ENCODE peak calls at places on chromosomes 1 and 21, in six cellular contexts. One of them, this sample, is unnamed.

GRCh38 chr1:217889401-217889800 is 258.3 kb downstream of the SPATA17 start:
- DNase-seq in nephron progenitor cell: peak; percentile 68
- DNase-seq in GM12865: no peak
- DNase-seq in omental fat pad: no peak
- DNase-seq in pancreas: no peak
- DNase-seq in NCI-H510A: no peak
- DNase-seq in this sample: peak; percentile 13

GRCh38 chr1:229372251-229372650 is 29.4 kb upstream of the CCSAP start:
- DNase-seq in nephron progenitor cell: no peak
- DNase-seq in GM12865: no peak
- DNase-seq in omental fat pad: no peak
- DNase-seq in pancreas: no peak
- DNase-seq in NCI-H510A: no peak
- DNase-seq in this sample: no peak

GRCh38 chr1:164774413-164774812 is 215.4 kb downstream of the PBX1 start:
- DNase-seq in nephron progenitor cell: no peak
- DNase-seq in GM12865: no peak
- DNase-seq in omental fat pad: no peak
- DNase-seq in pancreas: no peak
- DNase-seq in NCI-H510A: no peak
- DNase-seq in this sample: peak; percentile 78

GRCh38 chr1:56061824-56062223 is 517.5 kb downstream of the PLPP3 start:
- DNase-seq in nephron progenitor cell: no peak
- DNase-seq in GM12865: peak; percentile 33
- DNase-seq in omental fat pad: no peak
- DNase-seq in pancreas: no peak
- DNase-seq in NCI-H510A: peak; percentile 21
- DNase-seq in this sample: peak; percentile 49

GRCh38 chr21:25639922-25640670 is 1.0 kb downstream of the JAM2 start:
- DNase-seq in nephron progenitor cell: peak; percentile 62
- DNase-seq in GM12865: peak; percentile 16
- DNase-seq in omental fat pad: peak; percentile 29
- DNase-seq in pancreas: no peak
- DNase-seq in NCI-H510A: no peak
- DNase-seq in this sample: no peak

GRCh38 chr1:24643362-24644346 is 552 bp downstream of the SRRM1 start:
- DNase-seq in nephron progenitor cell: peak; percentile 69
- DNase-seq in GM12865: peak; percentile 52
- DNase-seq in omental fat pad: no peak
- DNase-seq in pancreas: no peak
- DNase-seq in NCI-H510A: no peak
- DNase-seq in this sample: peak; percentile 67

GRCh38 chr1:199264283-199264682 is 625.4 kb downstream of the PTPRC start:
- DNase-seq in nephron progenitor cell: no peak
- DNase-seq in GM12865: no peak
- DNase-seq in omental fat pad: no peak
- DNase-seq in pancreas: no peak
- DNase-seq in NCI-H510A: no peak
- DNase-seq in this sample: no peak

GRCh38 chr1:81157686-81158085 is 643.0 kb upstream of the ADGRL2 start:
- DNase-seq in nephron progenitor cell: no peak
- DNase-seq in GM12865: no peak
- DNase-seq in omental fat pad: no peak
- DNase-seq in pancreas: no peak
- DNase-seq in NCI-H510A: no peak
- DNase-seq in this sample: no peak

GRCh38 chr1:223479261-223479660 is 86.0 kb downstream of the CCDC185 start:
- DNase-seq in nephron progenitor cell: no peak
- DNase-seq in GM12865: no peak
- DNase-seq in omental fat pad: no peak
- DNase-seq in pancreas: no peak
- DNase-seq in NCI-H510A: no peak
- DNase-seq in this sample: no peak

GRCh38 chr1:222105393-222105737 is 363.5 kb upstream of the DUSP10 start:
- DNase-seq in nephron progenitor cell: no peak
- DNase-seq in GM12865: no peak
- DNase-seq in omental fat pad: no peak
- DNase-seq in pancreas: peak; percentile 44
- DNase-seq in NCI-H510A: no peak
- DNase-seq in this sample: no peak

GRCh38 chr1:226424228-226425003 is 16.5 kb upstream of the PARP1 start:
- DNase-seq in nephron progenitor cell: no peak
- DNase-seq in GM12865: peak; percentile 45
- DNase-seq in omental fat pad: no peak
- DNase-seq in pancreas: no peak
- DNase-seq in NCI-H510A: peak; percentile 45
- DNase-seq in this sample: peak; percentile 63

GRCh38 chr1:58968360-58968952 is 184.6 kb upstream of the JUN start:
- DNase-seq in nephron progenitor cell: no peak
- DNase-seq in GM12865: peak; percentile 95
- DNase-seq in omental fat pad: no peak
- DNase-seq in pancreas: peak; percentile 82
- DNase-seq in NCI-H510A: no peak
- DNase-seq in this sample: peak; percentile 89

GRCh38 chr1:151970641-151971040 is 23.0 kb downstream of the S100A10 start:
- DNase-seq in nephron progenitor cell: no peak
- DNase-seq in GM12865: no peak
- DNase-seq in omental fat pad: no peak
- DNase-seq in pancreas: no peak
- DNase-seq in NCI-H510A: no peak
- DNase-seq in this sample: no peak

GRCh38 chr1:225684741-225685140 is 31.8 kb upstream of the ENAH start:
- DNase-seq in nephron progenitor cell: no peak
- DNase-seq in GM12865: no peak
- DNase-seq in omental fat pad: no peak
- DNase-seq in pancreas: no peak
- DNase-seq in NCI-H510A: no peak
- DNase-seq in this sample: no peak

GRCh38 chr21:46120301-46121285 is 22.7 kb downstream of the COL6A2 start:
- DNase-seq in nephron progenitor cell: no peak
- DNase-seq in GM12865: no peak
- DNase-seq in omental fat pad: peak; percentile 11
- DNase-seq in pancreas: no peak
- DNase-seq in NCI-H510A: no peak
- DNase-seq in this sample: no peak

GRCh38 chr1:212566522-212567479 is 41.8 kb upstream of the ATF3 start:
- DNase-seq in nephron progenitor cell: no peak
- DNase-seq in GM12865: peak; percentile 94
- DNase-seq in omental fat pad: no peak
- DNase-seq in pancreas: peak; percentile 54
- DNase-seq in NCI-H510A: peak; percentile 46
- DNase-seq in this sample: peak; percentile 78

GRCh38 chr21:14762734-14763694 is 216.9 kb upstream of the SAMSN1 start:
- DNase-seq in nephron progenitor cell: no peak
- DNase-seq in GM12865: peak; percentile 83
- DNase-seq in omental fat pad: no peak
- DNase-seq in pancreas: no peak
- DNase-seq in NCI-H510A: no peak
- DNase-seq in this sample: peak; percentile 94

GRCh38 chr1:246114369-246114768 is 392.7 kb downstream of the SMYD3 start:
- DNase-seq in nephron progenitor cell: no peak
- DNase-seq in GM12865: no peak
- DNase-seq in omental fat pad: no peak
- DNase-seq in pancreas: no peak
- DNase-seq in NCI-H510A: no peak
- DNase-seq in this sample: no peak

GRCh38 chr1:183804916-183805734 is at the start of gene RGL1:
- DNase-seq in nephron progenitor cell: peak; percentile 71
- DNase-seq in GM12865: peak; percentile 82
- DNase-seq in omental fat pad: no peak
- DNase-seq in pancreas: peak; percentile 50
- DNase-seq in NCI-H510A: peak; percentile 25
- DNase-seq in this sample: no peak

GRCh38 chr1:183593356-183593755 is 3.1 kb upstream of the NCF2 start:
- DNase-seq in nephron progenitor cell: no peak
- DNase-seq in GM12865: peak; percentile 79
- DNase-seq in omental fat pad: no peak
- DNase-seq in pancreas: no peak
- DNase-seq in NCI-H510A: no peak
- DNase-seq in this sample: peak; percentile 36

GRCh38 chr1:26168410-26169167 is at the start of gene C1orf232:
- DNase-seq in nephron progenitor cell: peak; percentile 66
- DNase-seq in GM12865: no peak
- DNase-seq in omental fat pad: no peak
- DNase-seq in pancreas: no peak
- DNase-seq in NCI-H510A: peak; percentile 27
- DNase-seq in this sample: no peak

GRCh38 chr21:44748621-44749020 is 37.2 kb upstream of the TSPEAR start:
- DNase-seq in nephron progenitor cell: no peak
- DNase-seq in GM12865: no peak
- DNase-seq in omental fat pad: no peak
- DNase-seq in pancreas: no peak
- DNase-seq in NCI-H510A: no peak
- DNase-seq in this sample: no peak

GRCh38 chr1:109636201-109636952 is 16.7 kb downstream of the AMPD2 start:
- DNase-seq in nephron progenitor cell: no peak
- DNase-seq in GM12865: no peak
- DNase-seq in omental fat pad: no peak
- DNase-seq in pancreas: peak; percentile 6
- DNase-seq in NCI-H510A: no peak
- DNase-seq in this sample: peak; percentile 21

GRCh38 chr1:223141021-223141420 is 2.0 kb downstream of the TLR5 start:
- DNase-seq in nephron progenitor cell: no peak
- DNase-seq in GM12865: no peak
- DNase-seq in omental fat pad: no peak
- DNase-seq in pancreas: peak; percentile 35
- DNase-seq in NCI-H510A: no peak
- DNase-seq in this sample: no peak

GRCh38 chr1:195516036-195516435 is 1092.2 kb downstream of the KCNT2 start:
- DNase-seq in nephron progenitor cell: no peak
- DNase-seq in GM12865: no peak
- DNase-seq in omental fat pad: no peak
- DNase-seq in pancreas: no peak
- DNase-seq in NCI-H510A: no peak
- DNase-seq in this sample: no peak

GRCh38 chr1:211529011-211529410 is 37.0 kb upstream of the RD3 start:
- DNase-seq in nephron progenitor cell: no peak
- DNase-seq in GM12865: no peak
- DNase-seq in omental fat pad: no peak
- DNase-seq in pancreas: no peak
- DNase-seq in NCI-H510A: no peak
- DNase-seq in this sample: no peak